ENCODE peak calls at places on chromosomes 11 and 22, in nine cellular contexts. D is effector memory CD4-positive, alpha-beta T cell; J is neural progenitor cell; G is stomach; P is GM23338; F is right cardiac atrium; E is endodermal cell; U is colonic mucosa; K is endothelial cell of umbilical vein. V is an unnamed sample. For H3K4me1 and H3K27me3, the result is how much of the 10 kb centered on the place peaks cover.

GRCh38 chr11:35223429-35223828 is 84.5 kb downstream of the CD44 start:
- DNase-seq in D (no peak), J (peak), G (no peak), P (peak), F (peak), E (no peak), U (no peak), K (no peak), V (no peak)

GRCh38 chr11:34652191-34652958 is 31.5 kb downstream of the EHF start:
- DNase-seq in D (no peak), J (no peak), G (no peak), P (no peak), F (no peak), E (no peak), U (no peak), K (no peak), V (no peak)

GRCh38 chr22:19079691-19080090 is 42.5 kb downstream of the DGCR2 start:
- DNase-seq in D (no peak), J (no peak), G (no peak), P (no peak), F (no peak), E (no peak), U (no peak), K (no peak), V (no peak)

GRCh38 chr11:73296501-73297230 is 11.4 kb upstream of the ARHGEF17 start:
- DNase-seq in D (no peak), J (no peak), G (no peak), P (no peak), F (peak), E (no peak), U (no peak), K (no peak), V (no peak)

GRCh38 chr11:130181295-130182272 is 22.0 kb downstream of the ST14 start:
- DNase-seq in D (no peak), J (no peak), G (peak), P (no peak), F (no peak), E (no peak), U (peak), K (no peak), V (no peak)

GRCh38 chr22:38286915-38287669 is 14.3 kb upstream of the TMEM184B start:
- DNase-seq in D (no peak), J (peak), G (no peak), P (peak), F (no peak), E (no peak), U (no peak), K (no peak), V (no peak)

GRCh38 chr11:126307706-126308105 is 3.8 kb downstream of the DCPS start:
- DNase-seq in D (no peak), J (peak), G (no peak), P (peak), F (no peak), E (peak), U (no peak), K (peak), V (no peak)

GRCh38 chr11:112279901-112280267 is 19.2 kb upstream of the PLET1 start:
- DNase-seq in D (peak), J (peak), G (peak), P (peak), F (peak), E (peak), U (peak), K (peak), V (peak)

GRCh38 chr22:25153961-25154685 is 45.5 kb upstream of the CRYBB3 start:
- DNase-seq in D (no peak), J (peak), G (peak), P (peak), F (peak), E (peak), U (peak), K (peak), V (no peak)

GRCh38 chr11:119148855-119149370 is at the start of gene ABCG4:
- DNase-seq in D (no peak), J (peak), G (peak), P (peak), F (peak), E (no peak), U (no peak), K (no peak), V (no peak)

GRCh38 chr11:1519028-1519736 is 32.6 kb upstream of the MOB2 start:
- DNase-seq in D (no peak), J (no peak), G (no peak), P (no peak), F (peak), E (no peak), U (no peak), K (no peak), V (no peak)

GRCh38 chr11:1516273-1517067 is 29.9 kb upstream of the MOB2 start:
- DNase-seq in D (no peak), J (no peak), G (no peak), P (no peak), F (peak), E (no peak), U (no peak), K (no peak), V (no peak)

GRCh38 chr11:1515082-1516060 is 28.8 kb upstream of the MOB2 start:
- DNase-seq in D (peak), J (peak), G (peak), P (peak), F (peak), E (peak), U (peak), K (peak), V (peak)

GRCh38 chr11:1518301-1518700 is 31.7 kb upstream of the MOB2 start:
- DNase-seq in D (no peak), J (no peak), G (no peak), P (no peak), F (peak), E (no peak), U (no peak), K (no peak), V (no peak)

DNA sequence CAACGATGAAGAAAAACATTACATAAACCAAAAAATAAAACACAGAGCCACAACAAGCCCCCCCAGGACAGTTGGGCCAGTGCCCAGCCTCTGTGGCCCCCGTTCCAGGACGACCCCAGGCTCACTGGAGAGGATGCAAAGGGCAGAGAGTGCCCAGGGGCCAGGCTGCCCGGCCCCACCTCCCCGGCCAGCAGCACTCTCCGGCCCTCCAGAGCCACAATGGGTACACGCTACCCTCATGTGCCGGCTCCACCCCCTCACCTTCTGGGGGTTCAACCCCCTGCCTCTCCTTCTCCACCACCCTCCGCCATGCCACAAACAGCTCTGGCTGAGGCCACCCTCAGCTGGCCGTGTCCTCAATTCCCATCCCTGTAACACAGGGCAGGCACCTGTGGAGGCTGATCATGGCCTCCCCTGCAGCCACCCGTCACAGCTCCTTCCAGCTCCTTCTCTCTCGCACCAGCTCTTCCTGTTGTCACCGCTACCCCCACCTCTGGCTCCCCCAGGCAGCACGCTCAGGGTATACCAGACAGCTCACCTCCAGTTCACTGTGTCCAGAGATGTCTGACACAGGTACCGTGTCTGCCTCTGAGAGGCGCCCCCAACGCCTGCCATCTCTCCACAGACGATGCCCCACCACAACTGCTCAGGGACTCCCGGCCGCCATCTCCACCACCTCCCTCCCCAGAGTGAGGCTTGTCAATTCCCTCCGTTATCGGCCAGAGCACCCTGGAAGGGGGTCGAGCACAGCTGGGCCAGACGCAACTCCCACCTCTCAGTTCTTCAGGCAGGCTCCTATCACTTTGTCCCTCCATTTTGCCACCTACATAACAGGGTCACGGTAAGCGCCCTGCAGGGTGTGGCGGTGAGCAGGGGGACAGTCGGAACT is 30.8 kb upstream of the MOB2 start:
- DNase-seq in D (no peak), J (no peak), G (no peak), P (no peak), F (peak), E (no peak), U (no peak), K (no peak), V (no peak)
- H3K4me1 ChIP-seq in D (under half), J (under half), G (under half), P (under half), F (under half), E (under half), U (under half), K (under half), V (under half)

GRCh38 chr11:123511037-123511870 is 81.2 kb downstream of the GRAMD1B start:
- DNase-seq in D (peak), J (peak), G (peak), P (peak), F (peak), E (peak), U (peak), K (peak), V (peak)
- H3K4me3 ChIP-seq in D (no peak), J (no peak), G (no peak), P (no peak), F (no peak), E (no peak), U (no peak), K (no peak), V (no peak)

DNA sequence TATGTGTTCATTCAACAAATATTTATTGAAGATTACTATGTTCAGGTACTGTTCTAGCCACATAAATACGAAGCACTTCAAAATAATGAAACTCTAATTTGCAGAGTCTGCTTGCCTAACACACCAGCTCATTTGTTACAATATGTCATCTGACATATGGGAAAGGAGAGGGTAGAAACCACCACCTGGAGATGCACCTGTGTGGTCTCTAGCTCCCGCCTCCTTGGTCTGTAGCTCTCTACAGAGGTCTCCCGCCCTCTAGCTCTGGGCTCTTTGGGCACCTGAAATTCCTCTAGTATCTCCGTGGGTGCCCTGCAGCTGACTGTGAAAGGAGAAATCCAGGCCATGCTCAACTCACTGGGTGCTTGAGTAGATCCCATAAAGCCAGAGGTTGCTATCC is 51.4 kb upstream of the DBX1 start:
- DNase-seq in D (no peak), J (no peak), G (no peak), P (no peak), F (no peak), E (no peak), U (no peak), K (no peak), V (no peak)
- H3K27me3 ChIP-seq in D (under half), J (under half), G (under half), P (half or more), F (under half), E (under half), U (under half), K (under half), V (under half)

GRCh38 chr22:20995329-20996030 is 6.4 kb downstream of the THAP7 start:
- DNase-seq in D (no peak), J (no peak), G (no peak), P (no peak), F (peak), E (no peak), U (no peak), K (no peak), V (no peak)

GRCh38 chr22:20992456-20993303 is 9.2 kb downstream of the THAP7 start:
- DNase-seq in D (no peak), J (no peak), G (no peak), P (no peak), F (no peak), E (no peak), U (no peak), K (no peak), V (no peak)

GRCh38 chr22:20993304-20994127 is 8.4 kb downstream of the THAP7 start:
- DNase-seq in D (no peak), J (no peak), G (no peak), P (no peak), F (no peak), E (no peak), U (no peak), K (no peak), V (no peak)

GRCh38 chr22:20994902-20995241 is 7.0 kb downstream of the THAP7 start:
- DNase-seq in D (no peak), J (no peak), G (no peak), P (no peak), F (no peak), E (no peak), U (no peak), K (no peak), V (no peak)

DNA sequence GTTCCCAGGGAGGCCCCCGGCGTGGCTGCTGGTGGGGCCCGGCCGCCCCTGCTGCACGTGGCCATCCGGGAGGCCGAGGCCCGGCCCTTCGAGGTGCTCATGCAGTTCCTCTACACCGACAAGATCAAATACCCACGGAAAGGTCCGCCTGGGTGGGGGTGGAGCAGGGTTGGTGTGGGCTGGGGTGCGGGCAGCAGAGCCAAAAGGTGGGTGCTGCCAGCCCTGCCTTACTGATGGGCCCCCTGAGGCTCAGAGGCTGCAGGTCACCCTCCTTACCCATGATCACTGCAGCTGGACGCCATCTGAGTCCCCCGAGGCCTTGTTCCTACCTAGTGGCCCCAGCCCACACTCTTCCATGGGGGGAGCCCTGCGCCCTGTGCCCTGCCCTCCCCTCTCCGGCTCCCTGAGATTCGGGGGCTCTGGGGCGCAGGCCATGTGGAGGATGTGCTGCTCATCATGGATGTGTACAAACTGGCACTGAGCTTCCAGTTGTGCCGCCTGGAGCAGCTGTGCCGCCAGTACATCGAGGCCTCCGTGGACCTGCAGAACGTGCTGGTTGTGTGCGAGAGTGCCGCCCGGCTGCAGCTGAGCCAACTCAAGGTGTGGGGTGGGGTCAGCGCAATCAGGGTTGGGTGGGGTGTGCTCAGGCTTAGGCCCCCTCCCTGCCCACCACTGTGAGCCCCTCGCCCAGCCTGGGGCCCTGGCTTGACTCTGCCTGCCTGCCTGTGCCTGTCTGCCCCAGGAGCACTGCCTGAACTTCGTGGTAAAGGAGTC is 7.6 kb downstream of the THAP7 start:
- DNase-seq in D (no peak), J (no peak), G (no peak), P (no peak), F (peak), E (no peak), U (no peak), K (no peak), V (no peak)
- H3K4me1 ChIP-seq in D (under half), J (under half), G (under half), P (under half), F (under half), E (under half), U (under half), K (under half), V (under half)

DNA sequence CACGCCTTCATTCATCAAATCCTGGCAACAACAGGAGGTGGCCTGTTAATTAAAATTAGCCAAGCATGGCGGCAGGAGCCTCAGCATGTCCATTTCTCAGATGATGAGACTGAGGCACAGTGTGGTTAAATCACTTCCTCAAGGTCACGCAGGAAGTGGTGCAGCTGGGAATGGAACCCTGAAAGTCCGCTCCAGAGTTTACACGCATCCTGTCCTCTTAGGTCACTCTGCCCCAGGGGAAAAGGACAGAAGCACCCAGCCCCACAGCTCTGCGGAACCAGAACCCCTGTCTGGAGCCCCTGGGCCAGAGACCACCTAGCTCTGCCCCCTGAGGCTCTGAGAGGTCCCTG is 19.6 kb downstream of the RPL3 start:
- DNase-seq in D (no peak), J (no peak), G (no peak), P (peak), F (peak), E (peak), U (no peak), K (no peak), V (no peak)
- H3K4me3 ChIP-seq in D (no peak), J (no peak), G (no peak), P (no peak), F (no peak), E (no peak), U (no peak), K (no peak), V (no peak)

GRCh38 chr11:64298966-64299846 is 952 bp upstream of the CATSPERZ start:
- DNase-seq in D (no peak), J (peak), G (peak), P (peak), F (peak), E (no peak), U (peak), K (peak), V (no peak)

GRCh38 chr11:64296236-64296635 is 3.9 kb upstream of the CATSPERZ start:
- DNase-seq in D (no peak), J (no peak), G (no peak), P (no peak), F (no peak), E (no peak), U (no peak), K (no peak), V (no peak)

GRCh38 chr11:64296830-64297721 is 3.1 kb upstream of the CATSPERZ start:
- DNase-seq in D (no peak), J (no peak), G (no peak), P (peak), F (no peak), E (no peak), U (no peak), K (no peak), V (no peak)

GRCh38 chr11:64295760-64296159 is 4.4 kb upstream of the CATSPERZ start:
- DNase-seq in D (no peak), J (no peak), G (no peak), P (no peak), F (no peak), E (no peak), U (no peak), K (no peak), V (no peak)

GRCh38 chr11:64297722-64298358 is 2.3 kb upstream of the CATSPERZ start:
- DNase-seq in D (no peak), J (no peak), G (no peak), P (peak), F (no peak), E (no peak), U (no peak), K (no peak), V (no peak)
- H3K27me3 ChIP-seq in D (half or more), J (half or more), G (half or more), P (half or more), F (under half), E (half or more), U (half or more), K (half or more), V (under half)

DNA sequence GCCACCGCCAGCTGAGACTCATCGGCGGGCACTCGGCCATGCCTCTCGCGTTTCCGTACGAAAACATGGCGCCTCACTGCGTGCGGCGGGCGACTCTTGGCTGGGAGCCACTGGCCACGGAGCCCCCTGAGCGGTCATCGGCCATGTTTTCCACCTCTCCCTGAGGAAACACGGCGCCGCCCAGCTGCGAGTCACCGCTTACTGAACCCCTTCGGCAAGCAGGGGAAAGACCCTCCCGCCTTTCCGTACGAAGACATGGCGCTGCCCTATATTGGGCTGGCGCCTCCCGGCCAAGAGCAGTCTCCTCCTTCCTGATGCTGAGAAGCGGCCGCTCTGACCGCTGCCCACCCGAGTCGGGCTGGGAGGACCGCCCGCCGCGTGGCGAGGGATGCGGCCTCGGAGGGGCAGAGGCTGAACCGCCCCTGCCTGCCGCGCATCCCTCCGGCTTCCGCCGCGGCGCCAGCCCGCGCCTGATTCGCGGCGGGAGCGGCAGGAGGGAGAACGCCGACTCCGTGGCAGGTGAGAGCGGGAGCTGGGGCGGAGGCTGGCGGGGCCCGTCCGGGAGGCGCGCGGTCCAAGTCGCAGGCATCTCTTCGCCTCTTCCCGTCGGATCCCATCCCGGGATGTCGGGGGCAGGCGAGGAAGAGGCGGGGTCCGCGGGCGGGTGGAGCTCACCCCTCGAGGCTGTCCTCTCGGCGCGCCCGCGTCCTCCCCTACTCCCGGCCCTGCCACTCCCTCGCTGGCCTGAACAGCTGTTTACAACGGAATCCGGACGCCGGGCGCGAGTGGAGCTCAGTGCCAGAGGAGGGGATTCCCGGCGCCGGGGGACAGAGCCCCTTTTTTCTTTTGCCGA is at the start of gene TCP11L1:
- DNase-seq in D (peak), J (peak), G (peak), P (peak), F (peak), E (peak), U (peak), K (peak), V (peak)
- H3K4me1 ChIP-seq in D (under half), J (under half), G (under half), P (under half), F (under half), E (under half), U (under half), K (under half), V (under half)